ENCODE peak calls at places on chromosome 2, in seven cellular contexts. P is choroid plexus epithelial cell, B is astrocyte of the spinal cord, D is NCI-H1436, Y is A172, Q is mucosa of gallbladder, X is MCF 10A. E is an unnamed sample.

GRCh38 chr2:182482511-182482910 is 55.7 kb upstream of the PDE1A start:
- DNase-seq in P (no peak), B (no peak), D (no peak), Y (no peak), Q (no peak), X (no peak), E (no peak)

GRCh38 chr2:191311627-191312026 is 66.4 kb downstream of the MYO1B start:
- DNase-seq in P (peak), B (peak), D (no peak), Y (peak), Q (peak), X (peak), E (no peak)

GRCh38 chr2:74186038-74186437 is 7.4 kb upstream of the MOB1A start:
- DNase-seq in P (no peak), B (no peak), D (no peak), Y (no peak), Q (peak), X (no peak), E (peak)

GRCh38 chr2:238955648-238956531 is 108.0 kb downstream of the TWIST2 start:
- DNase-seq in P (no peak), B (peak), D (no peak), Y (peak), Q (no peak), X (no peak), E (no peak)

GRCh38 chr2:136246086-136246669 is 128.2 kb upstream of the CXCR4 start:
- DNase-seq in P (peak), B (peak), D (no peak), Y (no peak), Q (peak), X (peak), E (peak)

GRCh38 chr2:113233593-113234550 is 44.8 kb downstream of the PAX8 start:
- DNase-seq in P (peak), B (no peak), D (no peak), Y (no peak), Q (no peak), X (peak), E (peak)

GRCh38 chr2:118554616-118555015 is 292.8 kb downstream of the EN1 start:
- DNase-seq in P (peak), B (no peak), D (no peak), Y (no peak), Q (no peak), X (peak), E (peak)

GRCh38 chr2:215028231-215028630 is 110.2 kb downstream of the ABCA12 start:
- DNase-seq in P (peak), B (peak), D (no peak), Y (peak), Q (no peak), X (peak), E (no peak)

GRCh38 chr2:236627846-236628245 is 58.2 kb downstream of the ACKR3 start:
- DNase-seq in P (no peak), B (no peak), D (no peak), Y (no peak), Q (no peak), X (no peak), E (no peak)

GRCh38 chr2:180101846-180102245 is 94.7 kb upstream of the CWC22 start:
- DNase-seq in P (no peak), B (peak), D (no peak), Y (no peak), Q (no peak), X (no peak), E (no peak)

GRCh38 chr2:205539603-205540002 is 142.7 kb upstream of the NRP2 start:
- DNase-seq in P (no peak), B (no peak), D (no peak), Y (no peak), Q (no peak), X (no peak), E (peak)

GRCh38 chr2:140551291-140551690 is 1579.5 kb downstream of the LRP1B start:
- DNase-seq in P (no peak), B (no peak), D (no peak), Y (no peak), Q (no peak), X (no peak), E (no peak)

GRCh38 chr2:159138642-159139182 is 147.8 kb downstream of the WDSUB1 start:
- DNase-seq in P (peak), B (no peak), D (no peak), Y (no peak), Q (no peak), X (no peak), E (no peak)

GRCh38 chr2:239953418-239954061 is 71.6 kb downstream of the NDUFA10 start:
- DNase-seq in P (peak), B (peak), D (no peak), Y (no peak), Q (peak), X (no peak), E (no peak)

GRCh38 chr2:233901884-233902283 is 15.3 kb upstream of the TRPM8 start:
- DNase-seq in P (no peak), B (no peak), D (no peak), Y (no peak), Q (no peak), X (no peak), E (no peak)

GRCh38 chr2:23615216-23616020 is 230.4 kb downstream of the KLHL29 start:
- DNase-seq in P (no peak), B (no peak), D (no peak), Y (no peak), Q (no peak), X (no peak), E (no peak)

GRCh38 chr2:69164379-69164778 is 151.4 kb downstream of the ANTXR1 start:
- DNase-seq in P (peak), B (peak), D (no peak), Y (peak), Q (no peak), X (no peak), E (no peak)

GRCh38 chr2:86335865-86336321 is 1.5 kb downstream of the REEP1 start:
- DNase-seq in P (no peak), B (no peak), D (no peak), Y (no peak), Q (peak), X (no peak), E (no peak)

GRCh38 chr2:240615830-240616547 is 9.3 kb upstream of the GPR35 start:
- DNase-seq in P (no peak), B (no peak), D (no peak), Y (no peak), Q (no peak), X (no peak), E (no peak)

GRCh38 chr2:61436092-61436491 is 34.8 kb downstream of the USP34 start:
- DNase-seq in P (peak), B (no peak), D (no peak), Y (no peak), Q (no peak), X (peak), E (peak)

GRCh38 chr2:8954990-8955389 is 48.5 kb downstream of the MBOAT2 start:
- DNase-seq in P (no peak), B (no peak), D (no peak), Y (no peak), Q (no peak), X (no peak), E (no peak)

GRCh38 chr2:16238001-16238755 is 297.8 kb downstream of the MYCN start:
- DNase-seq in P (no peak), B (no peak), D (no peak), Y (no peak), Q (no peak), X (no peak), E (no peak)

GRCh38 chr2:40844353-40845277 is 392.7 kb upstream of the SLC8A1 start:
- DNase-seq in P (peak), B (peak), D (no peak), Y (peak), Q (peak), X (peak), E (peak)

GRCh38 chr2:15163316-15163715 is 397.8 kb downstream of the NBAS start:
- DNase-seq in P (no peak), B (no peak), D (no peak), Y (no peak), Q (no peak), X (no peak), E (no peak)

GRCh38 chr2:76613330-76613729 is 902.6 kb upstream of the GCFC2 start:
- DNase-seq in P (no peak), B (no peak), D (no peak), Y (no peak), Q (no peak), X (no peak), E (no peak)

GRCh38 chr2:144370937-144371584 is 148.9 kb downstream of the ZEB2 start:
- DNase-seq in P (peak), B (peak), D (no peak), Y (peak), Q (no peak), X (no peak), E (no peak)

GRCh38 chr2:19299032-19299431 is 59.4 kb downstream of the OSR1 start:
- DNase-seq in P (peak), B (peak), D (no peak), Y (no peak), Q (no peak), X (no peak), E (no peak)

E was measured in NAMALWA.